ENCODE peak calls at places on chromosomes 12 and 14, in seven cellular contexts. F, O, Q, U, I, C and S are unnamed samples.

GRCh38 chr12:108102363-108102762 is 26.7 kb upstream of the WSCD2 start:
- DNase-seq in F (no peak), O (no peak), Q (no peak), U (no peak), I (no peak), C (no peak), S (no peak)

GRCh38 chr14:75489480-75489837 is 32.8 kb upstream of the BATF start:
- DNase-seq in F (no peak), O (no peak), Q (no peak), U (no peak), I (no peak), C (no peak), S (no peak)

GRCh38 chr14:68285421-68286179 is 466.0 kb downstream of the RAD51B start:
- DNase-seq in F (no peak), O (no peak), Q (no peak), U (peak; percentile 68), I (peak; percentile 69), C (no peak), S (no peak)

GRCh38 chr14:89720741-89721315 is 233.7 kb downstream of the EFCAB11 start:
- DNase-seq in F (no peak), O (peak; percentile 56), Q (no peak), U (peak; percentile 43), I (peak; percentile 50), C (peak; percentile 40), S (no peak)

GRCh38 chr14:105165761-105166485 is 2.7 kb downstream of the JAG2 start:
- DNase-seq in F (no peak), O (no peak), Q (no peak), U (no peak), I (no peak), C (no peak), S (peak; percentile 43)

GRCh38 chr12:56947633-56948535 is 9.5 kb downstream of the RDH16 start:
- DNase-seq in F (no peak), O (no peak), Q (no peak), U (no peak), I (no peak), C (peak; percentile 40), S (no peak)

GRCh38 chr12:103957865-103958388 is 7.7 kb upstream of the TDG start:
- DNase-seq in F (no peak), O (no peak), Q (no peak), U (no peak), I (no peak), C (no peak), S (no peak)

GRCh38 chr12:96120359-96121100 is 73.6 kb upstream of the ELK3 start:
- DNase-seq in F (no peak), O (peak; percentile 51), Q (no peak), U (no peak), I (no peak), C (peak; percentile 30), S (no peak)

GRCh38 chr14:72270341-72270740 is 338.1 kb downstream of the RGS6 start:
- DNase-seq in F (no peak), O (no peak), Q (no peak), U (no peak), I (no peak), C (no peak), S (no peak)

GRCh38 chr12:63930971-63931370 is 86.5 kb downstream of the SRGAP1 start:
- DNase-seq in F (peak; percentile 52), O (no peak), Q (no peak), U (no peak), I (no peak), C (no peak), S (no peak)

GRCh38 chr12:63326260-63326659 is 175.3 kb upstream of the AVPR1A start:
- DNase-seq in F (no peak), O (no peak), Q (no peak), U (no peak), I (no peak), C (no peak), S (no peak)

GRCh38 chr12:52352951-52353350 is 14.3 kb downstream of the KRT85 start:
- DNase-seq in F (no peak), O (no peak), Q (no peak), U (no peak), I (no peak), C (no peak), S (no peak)

GRCh38 chr12:32034045-32034444 is 72.6 kb upstream of the BICD1 start:
- DNase-seq in F (no peak), O (no peak), Q (no peak), U (no peak), I (no peak), C (no peak), S (no peak)

GRCh38 chr12:69161835-69162234 is 77.5 kb upstream of the CPSF6 start:
- DNase-seq in F (no peak), O (no peak), Q (no peak), U (peak; percentile 45), I (peak; percentile 49), C (no peak), S (no peak)

GRCh38 chr14:23352506-23353432 is at the start of gene SLC22A17:
- DNase-seq in F (peak; percentile 33), O (peak; percentile 77), Q (peak; percentile 95), U (peak; percentile 63), I (peak; percentile 66), C (peak; percentile 96), S (peak; percentile 78)

GRCh38 chr12:115584156-115584555 is 693.3 kb downstream of the MED13L start:
- DNase-seq in F (no peak), O (no peak), Q (no peak), U (no peak), I (no peak), C (no peak), S (no peak)

GRCh38 chr12:29711381-29711780 is 72.4 kb downstream of the TMTC1 start:
- DNase-seq in F (no peak), O (no peak), Q (no peak), U (no peak), I (no peak), C (no peak), S (no peak)

GRCh38 chr12:18074001-18074400 is 16.0 kb downstream of the RERGL start:
- DNase-seq in F (no peak), O (no peak), Q (no peak), U (no peak), I (no peak), C (no peak), S (no peak)

GRCh38 chr12:54154708-54155316 is 34.0 kb downstream of the SMUG1 start:
- DNase-seq in F (no peak), O (no peak), Q (no peak), U (no peak), I (no peak), C (no peak), S (no peak)

GRCh38 chr14:92673601-92674000 is 74.8 kb downstream of the LGMN start:
- DNase-seq in F (no peak), O (no peak), Q (no peak), U (peak; percentile 3), I (no peak), C (no peak), S (no peak)

GRCh38 chr14:100719976-100720520 is 6.6 kb upstream of the DLK1 start:
- DNase-seq in F (no peak), O (no peak), Q (no peak), U (no peak), I (no peak), C (no peak), S (no peak)

GRCh38 chr12:1473418-1473817 is 121.0 kb downstream of the FBXL14 start:
- DNase-seq in F (no peak), O (no peak), Q (no peak), U (peak; percentile 17), I (peak; percentile 20), C (no peak), S (no peak)